ENCODE peak calls at places on chromosomes 11 and 22, in four cellular contexts. One of them, this sample, is unnamed.

GRCh38 chr11:61854966-61855714 is 27.0 kb downstream of the FADS2 start:
- DNase-seq in OCI-LY7: no peak
- DNase-seq in foreskin keratinocyte: no peak
- DNase-seq in suprapubic skin: no peak
- DNase-seq in this sample: peak; percentile 81

GRCh38 chr11:59179121-59179520 is 7.2 kb downstream of the DTX4 start:
- DNase-seq in foreskin keratinocyte: no peak
- DNase-seq in OCI-LY7: no peak
- DNase-seq in suprapubic skin: no peak
- DNase-seq in this sample: no peak

GRCh38 chr11:19723572-19724342 is 11.1 kb downstream of the NAV2 start:
- DNase-seq in foreskin keratinocyte: no peak
- DNase-seq in suprapubic skin: no peak
- DNase-seq in OCI-LY7: no peak
- DNase-seq in this sample: no peak

GRCh38 chr11:1360181-1360834 is 29.4 kb upstream of the BRSK2 start:
- DNase-seq in suprapubic skin: no peak
- DNase-seq in OCI-LY7: no peak
- DNase-seq in foreskin keratinocyte: no peak
- DNase-seq in this sample: no peak

GRCh38 chr11:116958246-116958645 is 120.8 kb upstream of the APOA1 start:
- DNase-seq in suprapubic skin: no peak
- DNase-seq in foreskin keratinocyte: no peak
- DNase-seq in OCI-LY7: no peak
- DNase-seq in this sample: no peak

GRCh38 chr11:116275634-116276033 is 497.2 kb downstream of the BUD13 start:
- DNase-seq in foreskin keratinocyte: no peak
- DNase-seq in OCI-LY7: no peak
- DNase-seq in suprapubic skin: no peak
- DNase-seq in this sample: no peak

GRCh38 chr11:35927730-35928129 is 16.1 kb upstream of the LDLRAD3 start:
- DNase-seq in foreskin keratinocyte: peak; percentile 85
- DNase-seq in suprapubic skin: peak; percentile 87
- DNase-seq in OCI-LY7: no peak
- DNase-seq in this sample: peak; percentile 70

GRCh38 chr22:37566329-37566837 is 6.1 kb downstream of the CDC42EP1 start:
- DNase-seq in OCI-LY7: no peak
- DNase-seq in foreskin keratinocyte: no peak
- DNase-seq in suprapubic skin: no peak
- DNase-seq in this sample: no peak

GRCh38 chr11:65479184-65480145 is 19.4 kb upstream of the MALAT1 start:
- DNase-seq in OCI-LY7: no peak
- DNase-seq in foreskin keratinocyte: no peak
- DNase-seq in suprapubic skin: peak; percentile 79
- DNase-seq in this sample: no peak

GRCh38 chr22:39462443-39463147 is 5.8 kb downstream of the MGAT3 start:
- DNase-seq in foreskin keratinocyte: no peak
- DNase-seq in suprapubic skin: no peak
- DNase-seq in OCI-LY7: no peak
- DNase-seq in this sample: no peak
- TF ChIP-seq CTCF in foreskin keratinocyte: no peak
- TF ChIP-seq CTCF in suprapubic skin: no peak
- TF ChIP-seq CTCF in OCI-LY7: peak; percentile 12
- TF ChIP-seq CTCF in this sample: peak; percentile 21

GRCh38 chr11:26331911-26332571 is at the start of gene ANO3:
- DNase-seq in suprapubic skin: no peak
- DNase-seq in foreskin keratinocyte: no peak
- DNase-seq in OCI-LY7: no peak
- DNase-seq in this sample: peak; percentile 93
- TF ChIP-seq CTCF in suprapubic skin: peak; percentile 22
- TF ChIP-seq CTCF in foreskin keratinocyte: peak; percentile 63
- TF ChIP-seq CTCF in OCI-LY7: no peak
- TF ChIP-seq CTCF in this sample: peak; percentile 71

DNA sequence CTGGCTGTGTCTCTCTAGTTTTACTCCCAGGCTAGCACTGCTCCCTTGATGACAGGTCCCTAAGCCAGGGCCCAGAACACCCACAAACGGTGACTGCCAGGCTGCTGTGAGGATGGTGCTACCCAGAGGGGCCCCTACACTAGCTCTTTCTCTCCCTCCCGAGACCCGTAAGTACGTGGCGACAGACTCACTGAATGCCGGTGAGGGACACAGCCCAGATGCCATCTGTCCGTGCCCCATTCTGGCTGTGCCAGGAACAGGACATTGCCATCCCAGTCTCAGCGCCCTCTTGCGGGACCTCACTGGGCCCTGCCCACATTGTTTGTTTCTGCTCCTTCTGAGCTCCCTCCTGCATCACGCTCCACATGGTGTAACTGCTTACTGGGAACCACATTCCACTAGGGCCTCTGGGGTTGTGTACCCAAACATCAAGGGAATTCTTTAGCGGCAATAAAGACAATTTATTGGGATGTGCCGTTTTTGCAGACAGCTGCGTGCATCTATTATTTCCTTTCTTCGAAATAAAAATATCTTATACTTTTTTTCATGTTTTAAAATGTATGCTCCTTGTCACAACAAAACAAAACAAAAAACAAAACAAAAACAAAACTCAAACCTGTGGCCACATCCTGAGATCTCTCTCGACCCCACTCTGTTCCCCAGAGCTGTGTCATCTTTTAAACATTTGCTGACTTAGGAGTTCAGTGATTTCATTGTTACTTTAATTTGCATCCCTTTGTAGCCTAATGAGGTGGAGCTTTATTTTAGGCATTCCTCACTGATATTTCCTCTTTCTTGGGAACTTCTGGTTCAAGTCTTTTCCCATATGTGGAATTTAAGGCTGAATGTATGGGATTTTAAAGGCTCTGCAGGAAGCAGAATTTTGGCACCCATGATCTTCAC is 4.4 kb upstream of the TPCN2 start:
- DNase-seq in foreskin keratinocyte: peak; percentile 23
- DNase-seq in suprapubic skin: no peak
- DNase-seq in OCI-LY7: peak; percentile 58
- DNase-seq in this sample: no peak
- TF ChIP-seq CTCF in foreskin keratinocyte: peak; percentile 75
- TF ChIP-seq CTCF in suprapubic skin: peak; percentile 51
- TF ChIP-seq CTCF in OCI-LY7: peak; percentile 86
- TF ChIP-seq CTCF in this sample: peak; percentile 73

GRCh38 chr11:114026355-114026754 is 33.2 kb upstream of the ZBTB16 start:
- DNase-seq in foreskin keratinocyte: no peak
- DNase-seq in OCI-LY7: peak; percentile 21
- DNase-seq in suprapubic skin: peak; percentile 10
- DNase-seq in this sample: no peak
- TF ChIP-seq CTCF in foreskin keratinocyte: peak; percentile 6
- TF ChIP-seq CTCF in OCI-LY7: peak; percentile 52
- TF ChIP-seq CTCF in suprapubic skin: no peak
- TF ChIP-seq CTCF in this sample: no peak

DNA sequence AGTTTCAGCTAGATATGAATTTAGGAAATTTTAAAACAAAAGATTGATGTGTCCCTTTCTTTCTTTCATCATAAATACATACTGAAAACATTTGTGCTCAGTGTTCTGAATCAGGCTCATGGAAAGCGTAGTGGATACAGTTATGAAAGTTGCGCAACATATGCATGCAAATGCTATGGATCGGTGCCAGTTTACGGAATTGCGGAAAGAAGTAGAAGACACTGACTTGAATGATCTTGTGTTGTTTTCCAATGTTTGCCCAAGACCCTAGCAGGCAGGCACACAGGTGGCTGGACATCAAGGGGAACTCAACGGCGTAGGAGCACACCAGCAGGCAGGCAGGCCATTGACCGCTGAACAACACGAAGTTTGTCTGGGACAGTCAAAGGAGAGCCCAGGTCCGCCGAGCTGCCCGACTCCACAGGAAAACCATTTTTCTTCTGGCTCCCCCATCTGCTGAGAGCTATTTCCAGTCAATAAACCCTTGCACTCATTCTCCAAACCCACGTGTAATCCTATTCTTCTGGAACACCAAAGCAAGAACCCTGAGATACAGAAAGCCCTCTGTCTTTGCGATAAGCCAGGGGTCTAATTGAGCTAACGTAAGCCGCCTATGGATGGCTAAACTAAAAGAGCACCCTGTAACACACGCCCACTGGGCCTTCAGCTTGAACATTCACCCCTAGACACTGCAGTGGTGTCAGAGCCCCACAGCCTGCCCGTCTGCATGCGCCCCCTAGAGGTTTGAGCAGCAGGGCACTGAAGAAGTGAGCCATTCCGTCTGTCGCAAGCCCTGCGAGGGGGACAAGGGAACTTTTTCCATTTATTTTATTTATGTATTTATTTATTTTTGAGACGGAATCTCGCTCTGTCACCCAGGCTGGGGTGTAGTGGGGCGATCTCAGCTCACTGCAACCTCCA is 7.4 kb upstream of the BIRC3 start:
- DNase-seq in foreskin keratinocyte: no peak
- DNase-seq in OCI-LY7: no peak
- DNase-seq in suprapubic skin: no peak
- DNase-seq in this sample: no peak
- TF ChIP-seq CTCF in foreskin keratinocyte: no peak
- TF ChIP-seq CTCF in OCI-LY7: peak; percentile 61
- TF ChIP-seq CTCF in suprapubic skin: no peak
- TF ChIP-seq CTCF in this sample: no peak

GRCh38 chr11:46983598-46983997 is 47.0 kb downstream of the CSTPP1 start:
- DNase-seq in OCI-LY7: no peak
- DNase-seq in foreskin keratinocyte: no peak
- DNase-seq in suprapubic skin: no peak
- DNase-seq in this sample: no peak

GRCh38 chr11:46982797-46983452 is 46.4 kb downstream of the CSTPP1 start:
- DNase-seq in suprapubic skin: no peak
- DNase-seq in OCI-LY7: no peak
- DNase-seq in foreskin keratinocyte: no peak
- DNase-seq in this sample: no peak

GRCh38 chr11:46991391-46991790 is 54.8 kb downstream of the CSTPP1 start:
- DNase-seq in suprapubic skin: no peak
- DNase-seq in foreskin keratinocyte: no peak
- DNase-seq in OCI-LY7: no peak
- DNase-seq in this sample: no peak

GRCh38 chr11:46984987-46985386 is 48.4 kb downstream of the CSTPP1 start:
- DNase-seq in suprapubic skin: no peak
- DNase-seq in foreskin keratinocyte: no peak
- DNase-seq in OCI-LY7: no peak
- DNase-seq in this sample: no peak

DNA sequence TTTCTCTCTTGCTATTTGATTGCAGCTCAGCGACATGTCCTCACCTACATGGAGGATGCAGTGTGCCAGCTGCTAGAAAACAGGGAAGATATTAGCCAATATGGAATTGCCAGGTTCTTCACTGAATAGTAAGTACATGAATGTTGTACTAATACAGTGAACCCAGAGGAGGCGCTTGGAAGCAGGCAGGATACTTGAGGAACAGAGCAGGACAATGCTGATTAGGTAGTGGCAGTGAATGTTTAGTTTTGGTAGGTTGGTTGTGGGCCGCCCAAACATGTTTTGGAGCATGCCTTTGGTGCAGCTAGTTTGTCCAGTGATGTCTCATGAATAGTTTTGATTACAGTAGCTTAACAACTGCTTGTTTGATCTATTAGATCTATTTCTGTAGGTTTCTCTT is 50.6 kb downstream of the CSTPP1 start:
- DNase-seq in suprapubic skin: no peak
- DNase-seq in foreskin keratinocyte: peak; percentile 74
- DNase-seq in OCI-LY7: no peak
- DNase-seq in this sample: no peak
- TF ChIP-seq CTCF in suprapubic skin: peak; percentile 18
- TF ChIP-seq CTCF in foreskin keratinocyte: peak; percentile 65
- TF ChIP-seq CTCF in OCI-LY7: no peak
- TF ChIP-seq CTCF in this sample: no peak

GRCh38 chr11:12236744-12237101 is 126.3 kb downstream of the MICAL2 start:
- DNase-seq in suprapubic skin: no peak
- DNase-seq in OCI-LY7: no peak
- DNase-seq in foreskin keratinocyte: no peak
- DNase-seq in this sample: no peak
- TF ChIP-seq CTCF in suprapubic skin: no peak
- TF ChIP-seq CTCF in OCI-LY7: peak; percentile 40
- TF ChIP-seq CTCF in foreskin keratinocyte: no peak
- TF ChIP-seq CTCF in this sample: peak; percentile 4

GRCh38 chr11:31487848-31488247 is 21.6 kb downstream of the IMMP1L start:
- DNase-seq in foreskin keratinocyte: no peak
- DNase-seq in suprapubic skin: no peak
- DNase-seq in OCI-LY7: peak; percentile 26
- DNase-seq in this sample: no peak
- TF ChIP-seq CTCF in foreskin keratinocyte: peak; percentile 61
- TF ChIP-seq CTCF in suprapubic skin: no peak
- TF ChIP-seq CTCF in OCI-LY7: peak; percentile 74
- TF ChIP-seq CTCF in this sample: peak; percentile 65

GRCh38 chr11:66956689-66957290 is 1.4 kb downstream of the PC start:
- DNase-seq in OCI-LY7: peak; percentile 20
- DNase-seq in foreskin keratinocyte: peak; percentile 15
- DNase-seq in suprapubic skin: no peak
- DNase-seq in this sample: no peak
- TF ChIP-seq CTCF in OCI-LY7: no peak
- TF ChIP-seq CTCF in foreskin keratinocyte: peak; percentile 7
- TF ChIP-seq CTCF in suprapubic skin: no peak
- TF ChIP-seq CTCF in this sample: peak; percentile 25

GRCh38 chr11:118997627-118998387 is at the start of gene CENATAC:
- DNase-seq in OCI-LY7: peak; percentile 96
- DNase-seq in foreskin keratinocyte: peak; percentile 64
- DNase-seq in suprapubic skin: peak; percentile 96
- DNase-seq in this sample: peak; percentile 96

GRCh38 chr11:118998822-118999221 is 884 bp downstream of the CENATAC start:
- DNase-seq in OCI-LY7: no peak
- DNase-seq in foreskin keratinocyte: peak; percentile 61
- DNase-seq in suprapubic skin: no peak
- DNase-seq in this sample: no peak

GRCh38 chr11:118998388-118998717 is 415 bp downstream of the CENATAC start:
- DNase-seq in suprapubic skin: no peak
- DNase-seq in foreskin keratinocyte: peak; percentile 12
- DNase-seq in OCI-LY7: no peak
- DNase-seq in this sample: no peak

GRCh38 chr11:119000906-119001305 is 3.0 kb downstream of the CENATAC start:
- DNase-seq in suprapubic skin: no peak
- DNase-seq in OCI-LY7: no peak
- DNase-seq in foreskin keratinocyte: no peak
- DNase-seq in this sample: no peak

DNA sequence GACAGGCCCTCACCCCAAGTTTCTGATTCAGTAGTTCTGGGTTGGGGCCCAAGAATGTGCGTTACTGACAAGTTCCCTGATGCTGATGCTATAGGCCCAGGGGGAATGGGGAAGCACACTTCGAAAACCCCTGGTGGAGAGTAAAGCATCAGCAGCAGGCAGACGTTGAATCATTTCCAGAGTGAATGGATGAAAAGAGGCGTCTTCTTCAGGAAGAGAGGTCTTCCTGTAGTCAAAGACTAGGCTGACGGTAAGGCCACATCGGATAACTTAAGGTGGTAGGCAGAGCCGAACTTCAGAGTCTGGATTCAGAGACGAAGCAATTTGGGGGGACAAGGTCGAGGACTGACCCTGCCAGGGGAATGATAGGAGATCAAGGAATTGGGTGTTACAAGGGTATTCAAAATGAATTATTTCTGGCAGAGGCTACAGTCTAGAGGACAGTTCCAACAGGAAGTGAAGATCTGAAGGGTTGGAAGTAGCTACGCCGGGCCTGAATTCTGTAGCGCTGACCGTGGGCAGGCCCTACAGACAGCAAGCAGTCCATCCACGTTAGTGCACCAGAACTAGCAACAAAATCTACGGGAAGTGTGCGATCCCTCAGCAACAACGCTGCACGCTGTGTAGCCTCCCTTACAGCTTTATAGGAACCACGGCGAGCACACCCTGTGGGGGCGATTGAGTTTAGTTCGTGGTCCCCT is 862 bp upstream of the CENATAC start:
- DNase-seq in OCI-LY7: peak; percentile 69
- DNase-seq in suprapubic skin: no peak
- DNase-seq in foreskin keratinocyte: no peak
- DNase-seq in this sample: no peak
- TF ChIP-seq CTCF in OCI-LY7: peak; percentile 65
- TF ChIP-seq CTCF in suprapubic skin: no peak
- TF ChIP-seq CTCF in foreskin keratinocyte: peak; percentile 42
- TF ChIP-seq CTCF in this sample: peak; percentile 15